ENCODE peak calls at places on chromosomes 2 and 18, in ten cellular contexts. F, O, M, Y, U, R, H, W, A and K are unnamed samples.
A peak's percentile ranks its signal among the peaks of the same experiment; 100 is the strongest.

GRCh38 chr2:239195318-239195871 is 205.4 kb downstream of the HDAC4 start:
- DNase-seq in F (peak; percentile 23), O (no peak), M (no peak), Y (no peak), U (no peak), R (no peak), H (peak; percentile 58), W (no peak), A (no peak), K (no peak)

GRCh38 chr18:23883277-23883790 is 131.2 kb upstream of the TTC39C start:
- DNase-seq in F (no peak), O (no peak), M (no peak), Y (no peak), U (no peak), R (peak; percentile 86), H (no peak), W (no peak), A (no peak), K (no peak)

GRCh38 chr2:217162533-217162932 is 302.7 kb upstream of the TNP1 start:
- DNase-seq in F (no peak), O (peak; percentile 76), M (no peak), Y (peak; percentile 91), U (peak; percentile 13), R (peak; percentile 44), H (peak; percentile 52), W (no peak), A (peak; percentile 93), K (peak; percentile 40)

GRCh38 chr2:202023198-202023903 is 10.3 kb upstream of the FZD7 start:
- DNase-seq in F (no peak), O (no peak), M (no peak), Y (no peak), U (no peak), R (no peak), H (no peak), W (no peak), A (no peak), K (no peak)

GRCh38 chr2:185990861-185991525 is 252.4 kb downstream of the FSIP2 start:
- DNase-seq in F (no peak), O (no peak), M (no peak), Y (no peak), U (no peak), R (no peak), H (no peak), W (no peak), A (peak; percentile 26), K (no peak)

GRCh38 chr2:173982918-173983317 is 17.7 kb upstream of the SP3 start:
- DNase-seq in F (no peak), O (no peak), M (no peak), Y (peak; percentile 57), U (no peak), R (peak; percentile 93), H (peak; percentile 57), W (peak; percentile 71), A (peak; percentile 25), K (no peak)

GRCh38 chr2:119849838-119850565 is 90.3 kb downstream of the PTPN4 start:
- DNase-seq in F (no peak), O (no peak), M (no peak), Y (no peak), U (no peak), R (peak; percentile 75), H (no peak), W (no peak), A (no peak), K (no peak)

GRCh38 chr2:46375566-46376125 is 78.4 kb downstream of the EPAS1 start:
- DNase-seq in F (peak; percentile 9), O (no peak), M (no peak), Y (no peak), U (no peak), R (no peak), H (no peak), W (no peak), A (no peak), K (no peak)

GRCh38 chr18:80009661-80010550 is 21.5 kb upstream of the TXNL4A start:
- DNase-seq in F (no peak), O (peak; percentile 74), M (no peak), Y (peak; percentile 84), U (no peak), R (peak; percentile 71), H (no peak), W (peak; percentile 38), A (peak; percentile 93), K (peak; percentile 86)

GRCh38 chr2:232607011-232607410 is 26.4 kb upstream of the EFHD1 start:
- DNase-seq in F (no peak), O (no peak), M (no peak), Y (no peak), U (no peak), R (no peak), H (no peak), W (no peak), A (no peak), K (no peak)

GRCh38 chr18:65990174-65990690 is 239.4 kb downstream of the CDH7 start:
- DNase-seq in F (no peak), O (no peak), M (no peak), Y (no peak), U (no peak), R (no peak), H (no peak), W (no peak), A (no peak), K (no peak)

GRCh38 chr2:38737925-38738324 is 13.2 kb downstream of the SRSF7 start:
- DNase-seq in F (no peak), O (no peak), M (no peak), Y (no peak), U (no peak), R (no peak), H (no peak), W (no peak), A (no peak), K (no peak)

GRCh38 chr2:168120310-168120709 is 127.1 kb downstream of the STK39 start:
- DNase-seq in F (no peak), O (no peak), M (no peak), Y (no peak), U (no peak), R (no peak), H (no peak), W (no peak), A (no peak), K (no peak)

DNA sequence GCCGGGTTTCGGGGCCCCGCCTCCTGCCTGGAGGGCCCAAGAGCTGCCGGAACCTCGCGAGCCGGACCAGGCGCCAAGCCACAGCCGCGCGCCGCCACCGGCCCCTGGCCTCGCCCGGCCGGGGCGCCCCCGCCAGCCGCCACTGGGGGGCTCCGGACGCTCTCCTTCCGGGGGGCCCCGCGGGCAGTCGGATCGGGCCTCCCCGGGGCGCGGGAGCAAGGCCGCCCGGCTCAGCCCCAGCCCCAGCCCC is 17.4 kb upstream of the HAAO start:
- DNase-seq in F (peak; percentile 76), O (no peak), M (no peak), Y (peak; percentile 50), U (peak; percentile 91), R (peak; percentile 72), H (peak; percentile 86), W (no peak), A (peak; percentile 76), K (peak; percentile 57)
- TF ChIP-seq CTCF in F (peak; percentile 58), O (no peak), M (peak; percentile 31), Y (no peak), U (no peak), R (no peak), H (no peak), W (no peak), A (no peak), K (no peak)

GRCh38 chr2:65380243-65380642 is 52.2 kb downstream of the SPRED2 start:
- DNase-seq in F (no peak), O (no peak), M (no peak), Y (no peak), U (no peak), R (peak; percentile 50), H (no peak), W (no peak), A (no peak), K (no peak)

GRCh38 chr2:65382323-65382722 is 50.1 kb downstream of the SPRED2 start:
- DNase-seq in F (no peak), O (no peak), M (no peak), Y (no peak), U (no peak), R (no peak), H (no peak), W (no peak), A (no peak), K (no peak)

GRCh38 chr2:65381607-65382032 is 50.8 kb downstream of the SPRED2 start:
- DNase-seq in F (no peak), O (no peak), M (no peak), Y (no peak), U (no peak), R (no peak), H (no peak), W (no peak), A (no peak), K (no peak)

GRCh38 chr2:65383571-65384488 is 48.6 kb downstream of the SPRED2 start:
- DNase-seq in F (no peak), O (no peak), M (no peak), Y (no peak), U (peak; percentile 56), R (peak; percentile 64), H (no peak), W (peak; percentile 71), A (no peak), K (no peak)

GRCh38 chr2:65382776-65383357 is 49.5 kb downstream of the SPRED2 start:
- DNase-seq in F (peak; percentile 67), O (peak; percentile 77), M (peak; percentile 76), Y (peak; percentile 56), U (peak; percentile 85), R (peak; percentile 99), H (peak; percentile 70), W (no peak), A (peak; percentile 97), K (peak; percentile 43)
- TF ChIP-seq CTCF in F (no peak), O (no peak), M (no peak), Y (no peak), U (peak; percentile 35), R (peak; percentile 51), H (no peak), W (no peak), A (no peak), K (no peak)

DNA sequence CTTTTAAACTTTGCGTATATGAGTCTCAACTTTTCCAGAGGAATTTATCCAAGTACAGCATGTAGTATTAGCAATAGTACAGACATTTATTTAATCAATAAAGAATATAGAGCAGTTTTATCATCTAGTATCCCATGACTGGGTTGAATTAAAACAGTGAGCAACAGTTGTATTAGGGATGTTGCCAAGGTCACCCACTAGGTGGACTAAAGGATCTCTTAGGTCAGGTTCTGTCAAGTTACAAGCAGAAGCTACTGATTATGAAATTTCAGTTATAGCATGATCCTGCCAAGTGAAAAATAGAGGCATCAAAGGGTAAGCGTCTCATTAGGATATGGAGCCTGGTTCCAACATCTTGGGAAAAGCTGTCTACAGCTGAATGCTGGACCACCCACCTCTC is 52.1 kb upstream of the LAPTM4A start:
- DNase-seq in F (no peak), O (no peak), M (no peak), Y (no peak), U (no peak), R (peak; percentile 73), H (no peak), W (no peak), A (peak; percentile 25), K (peak; percentile 19)
- TF ChIP-seq CTCF in F (no peak), O (peak; percentile 14), M (no peak), Y (no peak), U (no peak), R (peak; percentile 49), H (no peak), W (no peak), A (peak; percentile 33), K (peak; percentile 34)

DNA sequence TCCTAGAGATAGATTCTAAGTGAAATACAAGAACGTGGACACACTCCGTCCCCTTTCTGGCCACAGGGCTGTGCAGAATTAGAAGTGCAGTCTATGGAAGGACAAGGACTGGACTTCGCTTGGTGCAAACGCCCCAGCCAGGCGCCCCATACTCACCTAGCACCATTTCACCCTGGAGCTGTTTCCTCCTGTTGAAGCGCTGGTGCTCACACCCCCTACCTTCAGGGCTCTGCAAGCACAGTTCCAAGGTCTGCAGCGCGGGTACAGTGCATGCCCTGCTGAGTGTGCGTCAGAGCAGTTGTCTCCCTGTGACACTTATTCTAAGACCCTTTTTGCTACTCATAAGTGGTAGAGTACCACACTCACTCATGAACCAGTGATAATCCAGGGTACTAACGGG is 3.0 kb downstream of the HPCAL1 start:
- DNase-seq in F (no peak), O (no peak), M (no peak), Y (no peak), U (no peak), R (no peak), H (no peak), W (no peak), A (no peak), K (no peak)
- TF ChIP-seq CTCF in F (no peak), O (no peak), M (no peak), Y (peak; percentile 43), U (no peak), R (no peak), H (no peak), W (no peak), A (peak; percentile 51), K (no peak)